ENCODE peak calls at places on chromosome 22, in six cellular contexts. One of them, this sample, is unnamed.

GRCh38 chr22:39351689-39352214 is 2.0 kb downstream of the SYNGR1 start:
- DNase-seq in activated T-cell treated with anti-CD3 and anti-CD28 coated beads for 1 hour: no peak
- DNase-seq in HTR-8/SVneo: peak
- DNase-seq in fibroblast of the conjunctiva: no peak
- DNase-seq in cardiac muscle cell: no peak
- DNase-seq in foreskin fibroblast: peak
- DNase-seq in this sample: peak

GRCh38 chr22:30064172-30064571 is 16.1 kb upstream of the HORMAD2 start:
- DNase-seq in HTR-8/SVneo: no peak
- DNase-seq in cardiac muscle cell: no peak
- DNase-seq in foreskin fibroblast: no peak
- DNase-seq in activated T-cell treated with anti-CD3 and anti-CD28 coated beads for 1 hour: no peak
- DNase-seq in fibroblast of the conjunctiva: no peak
- DNase-seq in this sample: no peak

GRCh38 chr22:45376703-45377102 is 36.7 kb downstream of the SMC1B start:
- DNase-seq in foreskin fibroblast: peak
- DNase-seq in HTR-8/SVneo: no peak
- DNase-seq in cardiac muscle cell: peak
- DNase-seq in activated T-cell treated with anti-CD3 and anti-CD28 coated beads for 1 hour: no peak
- DNase-seq in fibroblast of the conjunctiva: no peak
- DNase-seq in this sample: no peak

GRCh38 chr22:41247703-41248102 is 7.0 kb upstream of the CHADL start:
- DNase-seq in cardiac muscle cell: no peak
- DNase-seq in fibroblast of the conjunctiva: no peak
- DNase-seq in HTR-8/SVneo: no peak
- DNase-seq in activated T-cell treated with anti-CD3 and anti-CD28 coated beads for 1 hour: no peak
- DNase-seq in foreskin fibroblast: no peak
- DNase-seq in this sample: no peak

GRCh38 chr22:39994046-39994565 is 648 bp upstream of the FAM83F start:
- DNase-seq in foreskin fibroblast: no peak
- DNase-seq in fibroblast of the conjunctiva: no peak
- DNase-seq in activated T-cell treated with anti-CD3 and anti-CD28 coated beads for 1 hour: peak
- DNase-seq in HTR-8/SVneo: no peak
- DNase-seq in cardiac muscle cell: no peak
- DNase-seq in this sample: no peak

GRCh38 chr22:49979587-49980264 is 19.2 kb downstream of the PIM3 start:
- DNase-seq in HTR-8/SVneo: no peak
- DNase-seq in cardiac muscle cell: peak
- DNase-seq in fibroblast of the conjunctiva: no peak
- DNase-seq in activated T-cell treated with anti-CD3 and anti-CD28 coated beads for 1 hour: no peak
- DNase-seq in foreskin fibroblast: peak
- DNase-seq in this sample: peak

GRCh38 chr22:29167032-29167911 is 38.4 kb upstream of the EMID1 start:
- DNase-seq in activated T-cell treated with anti-CD3 and anti-CD28 coated beads for 1 hour: no peak
- DNase-seq in fibroblast of the conjunctiva: no peak
- DNase-seq in foreskin fibroblast: no peak
- DNase-seq in cardiac muscle cell: no peak
- DNase-seq in HTR-8/SVneo: no peak
- DNase-seq in this sample: peak

GRCh38 chr22:49573109-49573765 is 254.4 kb downstream of the BRD1 start:
- DNase-seq in cardiac muscle cell: no peak
- DNase-seq in foreskin fibroblast: no peak
- DNase-seq in fibroblast of the conjunctiva: no peak
- DNase-seq in HTR-8/SVneo: no peak
- DNase-seq in activated T-cell treated with anti-CD3 and anti-CD28 coated beads for 1 hour: no peak
- DNase-seq in this sample: no peak

GRCh38 chr22:45200862-45201511 is 37.3 kb downstream of the NUP50 start:
- DNase-seq in activated T-cell treated with anti-CD3 and anti-CD28 coated beads for 1 hour: no peak
- DNase-seq in cardiac muscle cell: peak
- DNase-seq in fibroblast of the conjunctiva: no peak
- DNase-seq in HTR-8/SVneo: no peak
- DNase-seq in foreskin fibroblast: no peak
- DNase-seq in this sample: peak

GRCh38 chr22:45317551-45318167 is 7.9 kb downstream of the FAM118A start:
- DNase-seq in cardiac muscle cell: peak
- DNase-seq in activated T-cell treated with anti-CD3 and anti-CD28 coated beads for 1 hour: no peak
- DNase-seq in foreskin fibroblast: peak
- DNase-seq in HTR-8/SVneo: no peak
- DNase-seq in fibroblast of the conjunctiva: peak
- DNase-seq in this sample: peak

GRCh38 chr22:22213231-22213630 is 31.4 kb upstream of the VPREB1 start:
- DNase-seq in cardiac muscle cell: no peak
- DNase-seq in HTR-8/SVneo: no peak
- DNase-seq in fibroblast of the conjunctiva: no peak
- DNase-seq in foreskin fibroblast: no peak
- DNase-seq in activated T-cell treated with anti-CD3 and anti-CD28 coated beads for 1 hour: no peak
- DNase-seq in this sample: no peak

GRCh38 chr22:49659281-49659923 is 168.3 kb downstream of the BRD1 start:
- DNase-seq in HTR-8/SVneo: no peak
- DNase-seq in activated T-cell treated with anti-CD3 and anti-CD28 coated beads for 1 hour: no peak
- DNase-seq in foreskin fibroblast: no peak
- DNase-seq in cardiac muscle cell: no peak
- DNase-seq in fibroblast of the conjunctiva: no peak
- DNase-seq in this sample: no peak

GRCh38 chr22:46081036-46081830 is 69.1 kb upstream of the PPARA start:
- DNase-seq in activated T-cell treated with anti-CD3 and anti-CD28 coated beads for 1 hour: no peak
- DNase-seq in HTR-8/SVneo: no peak
- DNase-seq in fibroblast of the conjunctiva: no peak
- DNase-seq in foreskin fibroblast: no peak
- DNase-seq in cardiac muscle cell: no peak
- DNase-seq in this sample: no peak

GRCh38 chr22:41940853-41941765 is 5.8 kb downstream of the CENPM start:
- DNase-seq in HTR-8/SVneo: peak
- DNase-seq in foreskin fibroblast: peak
- DNase-seq in activated T-cell treated with anti-CD3 and anti-CD28 coated beads for 1 hour: peak
- DNase-seq in fibroblast of the conjunctiva: peak
- DNase-seq in cardiac muscle cell: peak
- DNase-seq in this sample: peak

GRCh38 chr22:44393066-44393465 is 80.3 kb upstream of the SHISAL1 start:
- DNase-seq in foreskin fibroblast: no peak
- DNase-seq in HTR-8/SVneo: no peak
- DNase-seq in fibroblast of the conjunctiva: no peak
- DNase-seq in cardiac muscle cell: no peak
- DNase-seq in activated T-cell treated with anti-CD3 and anti-CD28 coated beads for 1 hour: no peak
- DNase-seq in this sample: no peak

GRCh38 chr22:19886605-19887250 is 32.1 kb upstream of the GNB1L start:
- DNase-seq in activated T-cell treated with anti-CD3 and anti-CD28 coated beads for 1 hour: peak
- DNase-seq in HTR-8/SVneo: no peak
- DNase-seq in foreskin fibroblast: peak
- DNase-seq in fibroblast of the conjunctiva: no peak
- DNase-seq in cardiac muscle cell: peak
- DNase-seq in this sample: no peak

GRCh38 chr22:17922925-17923898 is 101.1 kb downstream of the MICAL3 start:
- DNase-seq in foreskin fibroblast: peak
- DNase-seq in activated T-cell treated with anti-CD3 and anti-CD28 coated beads for 1 hour: no peak
- DNase-seq in cardiac muscle cell: peak
- DNase-seq in fibroblast of the conjunctiva: peak
- DNase-seq in HTR-8/SVneo: peak
- DNase-seq in this sample: peak

GRCh38 chr22:45896153-45896951 is 80.6 kb downstream of the WNT7B start:
- DNase-seq in foreskin fibroblast: no peak
- DNase-seq in activated T-cell treated with anti-CD3 and anti-CD28 coated beads for 1 hour: no peak
- DNase-seq in cardiac muscle cell: no peak
- DNase-seq in HTR-8/SVneo: no peak
- DNase-seq in fibroblast of the conjunctiva: no peak
- DNase-seq in this sample: no peak

GRCh38 chr22:29093030-29093429 is 20.2 kb downstream of the KREMEN1 start:
- DNase-seq in HTR-8/SVneo: no peak
- DNase-seq in activated T-cell treated with anti-CD3 and anti-CD28 coated beads for 1 hour: no peak
- DNase-seq in foreskin fibroblast: no peak
- DNase-seq in fibroblast of the conjunctiva: no peak
- DNase-seq in cardiac muscle cell: no peak
- DNase-seq in this sample: no peak

GRCh38 chr22:37148031-37148651 is 1.6 kb downstream of the IL2RB start:
- DNase-seq in cardiac muscle cell: no peak
- DNase-seq in HTR-8/SVneo: no peak
- DNase-seq in activated T-cell treated with anti-CD3 and anti-CD28 coated beads for 1 hour: no peak
- DNase-seq in fibroblast of the conjunctiva: no peak
- DNase-seq in foreskin fibroblast: no peak
- DNase-seq in this sample: no peak

GRCh38 chr22:26417406-26417805 is 11.7 kb upstream of the ASPHD2 start:
- DNase-seq in foreskin fibroblast: no peak
- DNase-seq in activated T-cell treated with anti-CD3 and anti-CD28 coated beads for 1 hour: no peak
- DNase-seq in HTR-8/SVneo: no peak
- DNase-seq in cardiac muscle cell: no peak
- DNase-seq in fibroblast of the conjunctiva: no peak
- DNase-seq in this sample: peak

GRCh38 chr22:31951201-31952093 is 7.1 kb downstream of the YWHAH start:
- DNase-seq in activated T-cell treated with anti-CD3 and anti-CD28 coated beads for 1 hour: no peak
- DNase-seq in fibroblast of the conjunctiva: no peak
- DNase-seq in foreskin fibroblast: no peak
- DNase-seq in cardiac muscle cell: no peak
- DNase-seq in HTR-8/SVneo: no peak
- DNase-seq in this sample: no peak

GRCh38 chr22:38963872-38964271 is 6.5 kb downstream of the APOBEC3A start:
- DNase-seq in activated T-cell treated with anti-CD3 and anti-CD28 coated beads for 1 hour: no peak
- DNase-seq in cardiac muscle cell: no peak
- DNase-seq in fibroblast of the conjunctiva: no peak
- DNase-seq in HTR-8/SVneo: no peak
- DNase-seq in foreskin fibroblast: no peak
- DNase-seq in this sample: no peak

GRCh38 chr22:30922151-30922611 is 46.4 kb downstream of the MORC2 start:
- DNase-seq in foreskin fibroblast: peak
- DNase-seq in cardiac muscle cell: peak
- DNase-seq in HTR-8/SVneo: no peak
- DNase-seq in fibroblast of the conjunctiva: peak
- DNase-seq in activated T-cell treated with anti-CD3 and anti-CD28 coated beads for 1 hour: peak
- DNase-seq in this sample: peak

GRCh38 chr22:44445731-44446130 is 52.3 kb downstream of the RTL6 start:
- DNase-seq in activated T-cell treated with anti-CD3 and anti-CD28 coated beads for 1 hour: no peak
- DNase-seq in HTR-8/SVneo: no peak
- DNase-seq in cardiac muscle cell: no peak
- DNase-seq in fibroblast of the conjunctiva: no peak
- DNase-seq in foreskin fibroblast: no peak
- DNase-seq in this sample: no peak

GRCh38 chr22:41177626-41178424 is 27.3 kb upstream of the L3MBTL2 start:
- DNase-seq in cardiac muscle cell: no peak
- DNase-seq in HTR-8/SVneo: no peak
- DNase-seq in foreskin fibroblast: no peak
- DNase-seq in activated T-cell treated with anti-CD3 and anti-CD28 coated beads for 1 hour: no peak
- DNase-seq in fibroblast of the conjunctiva: no peak
- DNase-seq in this sample: no peak

GRCh38 chr22:29253561-29254282 is 14.1 kb downstream of the RHBDD3 start:
- DNase-seq in activated T-cell treated with anti-CD3 and anti-CD28 coated beads for 1 hour: no peak
- DNase-seq in HTR-8/SVneo: no peak
- DNase-seq in cardiac muscle cell: no peak
- DNase-seq in foreskin fibroblast: no peak
- DNase-seq in fibroblast of the conjunctiva: no peak
- DNase-seq in this sample: no peak

GRCh38 chr22:32940736-32941135 is 117.4 kb downstream of the SYN3 start:
- DNase-seq in cardiac muscle cell: no peak
- DNase-seq in foreskin fibroblast: no peak
- DNase-seq in HTR-8/SVneo: no peak
- DNase-seq in activated T-cell treated with anti-CD3 and anti-CD28 coated beads for 1 hour: no peak
- DNase-seq in fibroblast of the conjunctiva: no peak
- DNase-seq in this sample: no peak

GRCh38 chr22:48431536-48432315 is 1395.9 kb downstream of the BRD1 start:
- DNase-seq in fibroblast of the conjunctiva: no peak
- DNase-seq in cardiac muscle cell: no peak
- DNase-seq in activated T-cell treated with anti-CD3 and anti-CD28 coated beads for 1 hour: no peak
- DNase-seq in foreskin fibroblast: no peak
- DNase-seq in HTR-8/SVneo: no peak
- DNase-seq in this sample: no peak

GRCh38 chr22:30705710-30706651 is 11.3 kb downstream of the OSBP2 start:
- DNase-seq in activated T-cell treated with anti-CD3 and anti-CD28 coated beads for 1 hour: no peak
- DNase-seq in foreskin fibroblast: peak
- DNase-seq in HTR-8/SVneo: no peak
- DNase-seq in cardiac muscle cell: no peak
- DNase-seq in fibroblast of the conjunctiva: peak
- DNase-seq in this sample: peak

GRCh38 chr22:23179381-23180294 is 671 bp upstream of the BCR start:
- DNase-seq in foreskin fibroblast: no peak
- DNase-seq in activated T-cell treated with anti-CD3 and anti-CD28 coated beads for 1 hour: no peak
- DNase-seq in HTR-8/SVneo: no peak
- DNase-seq in fibroblast of the conjunctiva: no peak
- DNase-seq in cardiac muscle cell: peak
- DNase-seq in this sample: no peak

GRCh38 chr22:40094449-40094848 is 83.3 kb upstream of the TNRC6B start:
- DNase-seq in fibroblast of the conjunctiva: no peak
- DNase-seq in HTR-8/SVneo: no peak
- DNase-seq in activated T-cell treated with anti-CD3 and anti-CD28 coated beads for 1 hour: no peak
- DNase-seq in cardiac muscle cell: no peak
- DNase-seq in foreskin fibroblast: no peak
- DNase-seq in this sample: no peak

GRCh38 chr22:35681454-35682050 is 33.3 kb downstream of the APOL6 start:
- DNase-seq in activated T-cell treated with anti-CD3 and anti-CD28 coated beads for 1 hour: no peak
- DNase-seq in HTR-8/SVneo: no peak
- DNase-seq in cardiac muscle cell: no peak
- DNase-seq in fibroblast of the conjunctiva: no peak
- DNase-seq in foreskin fibroblast: no peak
- DNase-seq in this sample: no peak